ENCODE peak calls at places on chromosome 10, in four cellular contexts. Y is renal cortical epithelial cell; E is stimulated activated naive CD4-positive, alpha-beta T cell treated with Interleukin-2 at 50 U/mL for 16 hours; A is frontal cortex. B is an unnamed sample.

GRCh38 chr10:73879296-73880173 is 5.2 kb upstream of the CAMK2G start:
- DNase-seq in A (no peak), Y (peak), E (peak), B (peak)

GRCh38 chr10:34721201-34721840 is 93.8 kb downstream of the PARD3 start:
- DNase-seq in Y (peak), E (no peak), A (no peak), B (no peak)

GRCh38 chr10:33706746-33707145 is 372.3 kb upstream of the NRP1 start:
- DNase-seq in A (no peak), E (no peak), Y (no peak), B (no peak)

GRCh38 chr10:129935102-129935860 is 28.8 kb downstream of the EBF3 start:
- DNase-seq in Y (no peak), E (no peak), A (no peak), B (no peak)

GRCh38 chr10:5385224-5385623 is 19.4 kb downstream of the TUBAL3 start:
- DNase-seq in E (no peak), A (no peak), Y (no peak), B (no peak)

GRCh38 chr10:97991875-97992274 is 38.5 kb downstream of the CRTAC1 start:
- DNase-seq in Y (peak), A (no peak), E (no peak), B (peak)

GRCh38 chr10:117745301-117745700 is 202.8 kb downstream of the EMX2 start:
- DNase-seq in A (no peak), E (no peak), Y (no peak), B (peak)

GRCh38 chr10:15027741-15028140 is 16.0 kb upstream of the OLAH start:
- DNase-seq in E (no peak), Y (no peak), A (no peak), B (no peak)

GRCh38 chr10:32105782-32106382 is 49.7 kb upstream of the KIF5B start:
- DNase-seq in Y (no peak), A (no peak), E (no peak), B (no peak)